ENCODE peak calls at places on chromosomes 1 and 21, in four cellular contexts. One of them, this sample, is unnamed.

GRCh38 chr1:160997323-160998038 is 23.5 kb downstream of the F11R start:
- DNase-seq in tibial nerve: no peak
- DNase-seq in colonic mucosa: peak; percentile 79
- DNase-seq in lower lobe of right lung: peak; percentile 75
- DNase-seq in this sample: peak; percentile 27

GRCh38 chr1:205239078-205239477 is 11.3 kb downstream of the TMCC2 start:
- DNase-seq in lower lobe of right lung: no peak
- DNase-seq in colonic mucosa: no peak
- DNase-seq in tibial nerve: no peak
- DNase-seq in this sample: no peak

GRCh38 chr1:196317535-196318522 is 290.4 kb downstream of the KCNT2 start:
- DNase-seq in lower lobe of right lung: no peak
- DNase-seq in tibial nerve: no peak
- DNase-seq in colonic mucosa: no peak
- DNase-seq in this sample: no peak

GRCh38 chr21:41477641-41478318 is 30.2 kb downstream of the TMPRSS2 start:
- DNase-seq in colonic mucosa: no peak
- DNase-seq in tibial nerve: no peak
- DNase-seq in lower lobe of right lung: no peak
- DNase-seq in this sample: no peak

GRCh38 chr1:57115030-57115614 is 149.3 kb upstream of the C8B start:
- DNase-seq in colonic mucosa: no peak
- DNase-seq in lower lobe of right lung: no peak
- DNase-seq in tibial nerve: no peak
- DNase-seq in this sample: no peak

GRCh38 chr1:26779093-26779668 is 8.6 kb upstream of the PIGV start:
- DNase-seq in lower lobe of right lung: no peak
- DNase-seq in colonic mucosa: no peak
- DNase-seq in tibial nerve: no peak
- DNase-seq in this sample: no peak

GRCh38 chr21:32794643-32795042 is 23.1 kb upstream of the PAXBP1 start:
- DNase-seq in colonic mucosa: no peak
- DNase-seq in tibial nerve: no peak
- DNase-seq in lower lobe of right lung: no peak
- DNase-seq in this sample: no peak

GRCh38 chr1:65630855-65631254 is 161.8 kb upstream of the PDE4B start:
- DNase-seq in tibial nerve: no peak
- DNase-seq in colonic mucosa: no peak
- DNase-seq in lower lobe of right lung: no peak
- DNase-seq in this sample: no peak

GRCh38 chr1:183159960-183160359 is 26.1 kb upstream of the LAMC2 start:
- DNase-seq in lower lobe of right lung: peak; percentile 84
- DNase-seq in colonic mucosa: peak; percentile 90
- DNase-seq in tibial nerve: no peak
- DNase-seq in this sample: no peak

GRCh38 chr1:172895050-172895460 is 155.7 kb downstream of the TNFSF18 start:
- DNase-seq in lower lobe of right lung: no peak
- DNase-seq in colonic mucosa: no peak
- DNase-seq in tibial nerve: no peak
- DNase-seq in this sample: no peak

GRCh38 chr1:103960045-103960444 is 210.3 kb downstream of the AMY1C start:
- DNase-seq in lower lobe of right lung: no peak
- DNase-seq in colonic mucosa: no peak
- DNase-seq in tibial nerve: no peak
- DNase-seq in this sample: no peak

GRCh38 chr1:115507256-115507589 is 134.5 kb upstream of the VANGL1 start:
- DNase-seq in tibial nerve: no peak
- DNase-seq in lower lobe of right lung: no peak
- DNase-seq in colonic mucosa: no peak
- DNase-seq in this sample: no peak

GRCh38 chr1:22364764-22365163 is 86.9 kb upstream of the ZBTB40 start:
- DNase-seq in colonic mucosa: no peak
- DNase-seq in lower lobe of right lung: peak; percentile 27
- DNase-seq in tibial nerve: no peak
- DNase-seq in this sample: no peak

GRCh38 chr1:152873495-152873894 is 4.6 kb upstream of the SMCP start:
- DNase-seq in tibial nerve: no peak
- DNase-seq in lower lobe of right lung: no peak
- DNase-seq in colonic mucosa: no peak
- DNase-seq in this sample: no peak

GRCh38 chr1:33130297-33130696 is 49.3 kb downstream of the AZIN2 start:
- DNase-seq in colonic mucosa: no peak
- DNase-seq in tibial nerve: no peak
- DNase-seq in lower lobe of right lung: no peak
- DNase-seq in this sample: no peak

GRCh38 chr1:165068716-165069115 is 287.8 kb downstream of the LMX1A start:
- DNase-seq in lower lobe of right lung: no peak
- DNase-seq in tibial nerve: no peak
- DNase-seq in colonic mucosa: peak; percentile 27
- DNase-seq in this sample: no peak

GRCh38 chr21:14073615-14074014 is 137.1 kb downstream of the LIPI start:
- DNase-seq in colonic mucosa: no peak
- DNase-seq in lower lobe of right lung: no peak
- DNase-seq in tibial nerve: no peak
- DNase-seq in this sample: no peak

GRCh38 chr1:200411406-200412257 is 1.8 kb upstream of the ZNF281 start:
- DNase-seq in tibial nerve: no peak
- DNase-seq in colonic mucosa: no peak
- DNase-seq in lower lobe of right lung: no peak
- DNase-seq in this sample: no peak

GRCh38 chr1:89149229-89149628 is 23.3 kb upstream of the GBP2 start:
- DNase-seq in colonic mucosa: no peak
- DNase-seq in lower lobe of right lung: no peak
- DNase-seq in tibial nerve: no peak
- DNase-seq in this sample: peak; percentile 37

GRCh38 chr1:107559881-107560280 is 405.1 kb downstream of the VAV3 start:
- DNase-seq in tibial nerve: no peak
- DNase-seq in lower lobe of right lung: no peak
- DNase-seq in colonic mucosa: no peak
- DNase-seq in this sample: no peak

GRCh38 chr21:39137248-39138186 is 45.7 kb downstream of the PSMG1 start:
- DNase-seq in colonic mucosa: no peak
- DNase-seq in lower lobe of right lung: no peak
- DNase-seq in tibial nerve: no peak
- DNase-seq in this sample: peak; percentile 45

GRCh38 chr1:153881764-153882163 is 41.0 kb downstream of the GATAD2B start:
- DNase-seq in lower lobe of right lung: no peak
- DNase-seq in tibial nerve: no peak
- DNase-seq in colonic mucosa: no peak
- DNase-seq in this sample: no peak

GRCh38 chr1:202204065-202204464 is 10.5 kb downstream of the LGR6 start:
- DNase-seq in colonic mucosa: no peak
- DNase-seq in tibial nerve: no peak
- DNase-seq in lower lobe of right lung: no peak
- DNase-seq in this sample: no peak

GRCh38 chr1:202208458-202208857 is 14.9 kb downstream of the LGR6 start:
- DNase-seq in tibial nerve: no peak
- DNase-seq in colonic mucosa: no peak
- DNase-seq in lower lobe of right lung: no peak
- DNase-seq in this sample: no peak

GRCh38 chr1:202210370-202210769 is 16.8 kb downstream of the LGR6 start:
- DNase-seq in lower lobe of right lung: no peak
- DNase-seq in colonic mucosa: no peak
- DNase-seq in tibial nerve: no peak
- DNase-seq in this sample: no peak

GRCh38 chr1:202205523-202206190 is 12.1 kb downstream of the LGR6 start:
- DNase-seq in colonic mucosa: no peak
- DNase-seq in tibial nerve: no peak
- DNase-seq in lower lobe of right lung: no peak
- DNase-seq in this sample: no peak

GRCh38 chr1:202207292-202207691 is 13.7 kb downstream of the LGR6 start:
- DNase-seq in tibial nerve: no peak
- DNase-seq in lower lobe of right lung: no peak
- DNase-seq in colonic mucosa: no peak
- DNase-seq in this sample: no peak
- TF ChIP-seq CTCF in tibial nerve: no peak
- TF ChIP-seq CTCF in lower lobe of right lung: no peak
- TF ChIP-seq CTCF in colonic mucosa: no peak
- TF ChIP-seq CTCF in this sample: no peak

GRCh38 chr21:15815285-15815684 is 85.5 kb downstream of the USP25 start:
- DNase-seq in tibial nerve: no peak
- DNase-seq in colonic mucosa: no peak
- DNase-seq in lower lobe of right lung: no peak
- DNase-seq in this sample: no peak
- H3K9me3 ChIP-seq in tibial nerve: no peaks in the 10 kb centered on the region
- H3K9me3 ChIP-seq in colonic mucosa: no peaks in the 10 kb centered on the region
- H3K9me3 ChIP-seq in lower lobe of right lung: no peaks in the 10 kb centered on the region
- H3K9me3 ChIP-seq in this sample: no peaks in the 10 kb centered on the region

GRCh38 chr1:5232537-5232936 is 578.1 kb downstream of the AJAP1 start:
- DNase-seq in lower lobe of right lung: no peak
- DNase-seq in colonic mucosa: no peak
- DNase-seq in tibial nerve: no peak
- DNase-seq in this sample: no peak
- TF ChIP-seq CTCF in lower lobe of right lung: no peak
- TF ChIP-seq CTCF in colonic mucosa: no peak
- TF ChIP-seq CTCF in tibial nerve: no peak
- TF ChIP-seq CTCF in this sample: no peak

GRCh38 chr1:4121834-4122512 is 221.9 kb upstream of the C1orf174 start:
- DNase-seq in colonic mucosa: no peak
- DNase-seq in tibial nerve: no peak
- DNase-seq in lower lobe of right lung: no peak
- DNase-seq in this sample: no peak
- H3K9me3 ChIP-seq in colonic mucosa: no peaks in the 10 kb centered on the region
- H3K9me3 ChIP-seq in tibial nerve: no peaks in the 10 kb centered on the region
- H3K9me3 ChIP-seq in lower lobe of right lung: no peaks in the 10 kb centered on the region
- H3K9me3 ChIP-seq in this sample: no peaks in the 10 kb centered on the region

GRCh38 chr1:58786184-58786926 is 2.5 kb upstream of the JUN start:
- DNase-seq in lower lobe of right lung: no peak
- DNase-seq in tibial nerve: no peak
- DNase-seq in colonic mucosa: no peak
- DNase-seq in this sample: no peak

GRCh38 chr1:58783993-58784757 is at the start of gene JUN:
- DNase-seq in lower lobe of right lung: peak; percentile 100
- DNase-seq in colonic mucosa: peak; percentile 100
- DNase-seq in tibial nerve: peak; percentile 99
- DNase-seq in this sample: peak; percentile 100

GRCh38 chr1:58784758-58785423 is 1.0 kb upstream of the JUN start:
- DNase-seq in lower lobe of right lung: peak; percentile 94
- DNase-seq in tibial nerve: peak; percentile 86
- DNase-seq in colonic mucosa: peak; percentile 86
- DNase-seq in this sample: peak; percentile 89

GRCh38 chr1:58786927-58787245 is 3.0 kb upstream of the JUN start:
- DNase-seq in lower lobe of right lung: no peak
- DNase-seq in tibial nerve: no peak
- DNase-seq in colonic mucosa: no peak
- DNase-seq in this sample: no peak

DNA sequence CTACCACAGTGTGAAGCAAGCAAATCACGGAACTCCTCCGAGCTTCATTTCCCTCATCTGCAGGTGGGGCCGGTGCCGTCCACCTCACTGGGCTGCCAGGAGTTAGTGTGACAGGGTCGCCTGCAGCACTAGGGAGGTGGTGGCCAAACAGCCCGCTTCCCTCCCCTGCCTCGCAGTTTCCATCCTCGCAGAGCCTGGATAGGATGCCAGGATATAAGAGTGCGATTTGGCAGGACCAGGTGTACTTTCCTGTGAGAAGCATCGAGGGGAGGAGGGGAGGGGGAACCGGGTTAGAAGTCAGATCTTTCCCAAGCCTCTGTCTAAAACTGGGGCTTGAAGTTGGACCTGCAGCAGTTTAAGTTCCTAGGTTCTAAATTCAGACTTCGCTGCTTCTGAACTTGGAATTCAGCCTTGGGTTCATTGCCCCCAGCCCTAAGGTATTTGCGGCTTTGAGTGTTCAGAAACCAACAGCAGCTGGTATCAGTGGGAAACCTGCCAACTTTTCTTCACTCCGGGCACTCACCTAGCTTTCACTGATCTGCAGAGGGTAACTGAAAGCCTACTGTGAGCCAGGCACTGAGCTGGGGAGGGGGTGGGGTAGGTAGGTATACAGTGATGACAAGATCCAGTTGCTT is 1.7 kb upstream of the JUN start:
- DNase-seq in lower lobe of right lung: peak; percentile 80
- DNase-seq in colonic mucosa: peak; percentile 61
- DNase-seq in tibial nerve: no peak
- DNase-seq in this sample: no peak
- TF ChIP-seq CTCF in lower lobe of right lung: no peak
- TF ChIP-seq CTCF in colonic mucosa: no peak
- TF ChIP-seq CTCF in tibial nerve: no peak
- TF ChIP-seq CTCF in this sample: no peak

DNA sequence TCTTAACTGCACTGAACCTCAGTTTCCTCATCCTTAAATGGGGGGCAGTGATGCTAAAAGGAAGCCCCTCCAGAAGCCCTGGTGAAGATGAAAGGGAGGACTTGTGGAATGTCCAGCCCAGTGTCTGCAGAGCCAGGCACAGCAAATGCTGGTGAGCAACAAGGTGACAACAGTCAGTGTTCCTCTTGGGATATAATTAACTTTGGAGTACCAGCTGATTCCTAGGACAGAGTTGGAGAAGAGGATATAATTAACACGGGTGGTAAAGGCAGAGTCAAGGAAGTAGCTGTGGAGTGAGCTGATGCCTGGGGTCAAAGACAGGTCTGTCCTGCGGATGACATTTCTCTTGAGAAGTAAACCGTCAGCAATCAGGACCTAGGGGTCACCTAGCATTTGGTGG is 60.7 kb upstream of the MRPS6 start:
- DNase-seq in lower lobe of right lung: no peak
- DNase-seq in tibial nerve: no peak
- DNase-seq in colonic mucosa: no peak
- DNase-seq in this sample: no peak
- H3K9me3 ChIP-seq in lower lobe of right lung: peaks cover 15% of the 10 kb centered on the region
- H3K9me3 ChIP-seq in tibial nerve: no peaks in the 10 kb centered on the region
- H3K9me3 ChIP-seq in colonic mucosa: no peaks in the 10 kb centered on the region
- H3K9me3 ChIP-seq in this sample: no peaks in the 10 kb centered on the region

GRCh38 chr1:92066321-92066720 is 8.9 kb downstream of the SETSIP start:
- DNase-seq in lower lobe of right lung: no peak
- DNase-seq in tibial nerve: no peak
- DNase-seq in colonic mucosa: no peak
- DNase-seq in this sample: no peak

GRCh38 chr1:92070892-92071291 is 4.3 kb downstream of the SETSIP start:
- DNase-seq in lower lobe of right lung: no peak
- DNase-seq in colonic mucosa: no peak
- DNase-seq in tibial nerve: no peak
- DNase-seq in this sample: no peak

DNA sequence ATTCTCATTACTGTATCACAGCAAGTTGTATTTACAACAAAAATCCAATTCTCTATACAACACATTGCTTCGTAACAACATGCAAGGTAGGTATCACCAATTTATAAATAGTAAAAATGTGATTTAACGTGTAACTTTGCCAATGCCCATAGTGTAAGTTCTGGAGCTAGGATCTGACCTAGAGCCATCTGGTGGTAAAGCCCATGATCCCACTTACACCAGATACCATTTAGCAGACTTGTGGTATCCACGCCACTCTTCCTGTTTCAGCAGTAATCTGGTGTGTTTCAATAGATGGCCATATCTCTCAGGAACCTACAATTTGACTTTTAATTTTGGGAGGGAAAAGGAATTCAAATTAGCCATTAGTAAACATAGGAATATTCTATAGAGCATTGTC is 10.2 kb downstream of the SETSIP start:
- DNase-seq in lower lobe of right lung: no peak
- DNase-seq in colonic mucosa: no peak
- DNase-seq in tibial nerve: no peak
- DNase-seq in this sample: no peak
- TF ChIP-seq CTCF in lower lobe of right lung: no peak
- TF ChIP-seq CTCF in colonic mucosa: no peak
- TF ChIP-seq CTCF in tibial nerve: no peak
- TF ChIP-seq CTCF in this sample: no peak